ENCODE peak calls at places on chromosome 22, in four cellular contexts. V is AG09309, K is uterus, F is brain microvascular endothelial cell. C is an unnamed sample.

GRCh38 chr22:43993072-43993760 is 30.9 kb upstream of the PARVB start:
- DNase-seq in F (peak), V (no peak), K (peak), C (peak)

GRCh38 chr22:19168088-19168890 is 10.2 kb downstream of the SLC25A1 start:
- DNase-seq in V (no peak), K (no peak), F (no peak), C (no peak)

GRCh38 chr22:36352775-36353507 is 34.8 kb downstream of the MYH9 start:
- DNase-seq in V (no peak), K (no peak), F (peak), C (no peak)

GRCh38 chr22:18048441-18048898 is 24.1 kb upstream of the MICAL3 start:
- DNase-seq in K (peak), V (no peak), F (peak), C (no peak)

GRCh38 chr22:32574397-32574796 is 99.8 kb downstream of the FBXO7 start:
- DNase-seq in K (no peak), F (no peak), V (no peak), C (no peak)

GRCh38 chr22:21447694-21448402 is 19.3 kb upstream of the TMEM191C start:
- DNase-seq in V (no peak), K (no peak), F (no peak), C (no peak)

GRCh38 chr22:29308791-29309262 is 2.4 kb downstream of the GAS2L1 start:
- DNase-seq in K (no peak), F (peak), V (peak), C (no peak)

GRCh38 chr22:47053013-47053864 is 290.8 kb downstream of the TBC1D22A start:
- DNase-seq in K (no peak), V (no peak), F (no peak), C (no peak)

GRCh38 chr22:47002692-47003091 is 240.2 kb downstream of the TBC1D22A start:
- DNase-seq in F (no peak), K (no peak), V (no peak), C (no peak)

GRCh38 chr22:29299136-29299900 is 7.1 kb upstream of the GAS2L1 start:
- DNase-seq in F (no peak), V (no peak), K (no peak), C (no peak)

GRCh38 chr22:43375951-43376455 is 32.8 kb upstream of the SCUBE1 start:
- DNase-seq in K (no peak), F (peak), V (no peak), C (no peak)

GRCh38 chr22:43446037-43446803 is 34.4 kb downstream of the MPPED1 start:
- DNase-seq in V (no peak), F (no peak), K (peak), C (no peak)

GRCh38 chr22:45240137-45240809 is 421 bp downstream of the KIAA0930 start:
- DNase-seq in K (no peak), V (no peak), F (no peak), C (no peak)

GRCh38 chr22:36369922-36370781 is 17.6 kb downstream of the MYH9 start:
- DNase-seq in K (no peak), F (no peak), V (no peak), C (peak)

GRCh38 chr22:19287889-19288288 is 3.6 kb downstream of the CLTCL1 start:
- DNase-seq in K (no peak), V (peak), F (peak), C (no peak)

GRCh38 chr22:31977141-31977781 is 32.9 kb downstream of the YWHAH start:
- DNase-seq in V (no peak), K (peak), F (peak), C (peak)

GRCh38 chr22:31526275-31526674 is 29.9 kb downstream of the SFI1 start:
- DNase-seq in F (no peak), V (no peak), K (no peak), C (no peak)

GRCh38 chr22:26314171-26314570 is 114.9 kb upstream of the ASPHD2 start:
- DNase-seq in K (no peak), V (no peak), F (no peak), C (no peak)

GRCh38 chr22:17945851-17946690 is 78.3 kb downstream of the MICAL3 start:
- DNase-seq in V (no peak), K (no peak), F (no peak), C (no peak)

GRCh38 chr22:41526802-41527799 is 17.2 kb downstream of the POLR3H start:
- DNase-seq in K (peak), F (no peak), V (no peak), C (no peak)

GRCh38 chr22:46815896-46816721 is 53.7 kb downstream of the TBC1D22A start:
- DNase-seq in F (no peak), V (no peak), K (peak), C (no peak)

GRCh38 chr22:36540867-36541642 is 12.1 kb upstream of the EIF3D start:
- DNase-seq in V (no peak), F (no peak), K (no peak), C (no peak)

GRCh38 chr22:28882545-28882877 is 861 bp upstream of the ZNRF3 start:
- DNase-seq in V (no peak), F (no peak), K (no peak), C (no peak)

GRCh38 chr22:41952713-41953112 is 763 bp downstream of the SMIM45 start:
- DNase-seq in K (no peak), V (no peak), F (no peak), C (no peak)

GRCh38 chr22:49754674-49755590 is 72.7 kb downstream of the BRD1 start:
- DNase-seq in V (no peak), F (no peak), K (no peak), C (no peak)

GRCh38 chr22:47778160-47778658 is 1015.8 kb downstream of the TBC1D22A start:
- DNase-seq in F (no peak), V (no peak), K (no peak), C (no peak)

GRCh38 chr22:35310556-35311550 is 11.2 kb downstream of the TOM1 start:
- DNase-seq in V (no peak), F (no peak), K (no peak), C (no peak)
- TF ChIP-seq CTCF in V (no peak), F (no peak), K (no peak), C (no peak)

DNA sequence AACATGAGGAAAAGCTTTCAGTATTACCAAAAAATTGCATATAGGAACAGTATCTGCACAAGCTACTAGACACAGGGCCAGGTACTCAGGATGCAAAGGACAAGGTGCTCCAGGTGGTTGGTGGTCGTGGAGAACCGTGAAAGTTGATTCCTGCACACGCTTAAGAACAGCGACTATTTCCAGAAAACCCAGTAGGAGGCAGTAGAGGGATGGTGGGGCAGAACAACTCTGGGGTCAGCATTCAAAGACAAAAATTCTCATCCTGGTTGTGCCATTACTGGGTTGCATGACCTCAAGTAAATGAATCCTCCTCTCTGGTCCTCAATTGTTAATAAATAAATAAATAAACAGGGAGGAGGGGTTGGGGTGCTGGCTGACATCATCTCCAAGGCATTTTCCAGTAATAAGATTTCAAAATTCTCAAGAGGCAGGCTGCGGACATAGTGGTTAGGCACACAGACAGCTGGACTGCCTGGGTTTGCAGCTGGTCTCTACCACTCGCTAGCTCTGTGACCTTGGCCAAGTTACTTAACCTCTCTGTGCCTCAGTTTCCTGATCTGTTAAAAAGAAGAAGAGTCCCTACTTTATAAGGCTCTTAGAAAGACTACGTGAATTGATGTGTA is 89.6 kb downstream of the ISX start:
- DNase-seq in V (no peak), K (no peak), F (no peak), C (no peak)
- TF ChIP-seq CTCF in V (peak), K (no peak), F (no peak), C (no peak)

GRCh38 chr22:38190581-38190980 is 9.0 kb upstream of the PLA2G6 start:
- DNase-seq in F (no peak), K (no peak), V (no peak), C (no peak)

GRCh38 chr22:38193580-38193979 is 8.2 kb upstream of the MAFF start:
- DNase-seq in K (no peak), F (no peak), V (no peak), C (no peak)

GRCh38 chr22:38191115-38191514 is 9.5 kb upstream of the PLA2G6 start:
- DNase-seq in F (no peak), V (no peak), K (no peak), C (no peak)

GRCh38 chr22:38191746-38192474 is 9.9 kb upstream of the MAFF start:
- DNase-seq in F (no peak), V (no peak), K (no peak), C (no peak)

DNA sequence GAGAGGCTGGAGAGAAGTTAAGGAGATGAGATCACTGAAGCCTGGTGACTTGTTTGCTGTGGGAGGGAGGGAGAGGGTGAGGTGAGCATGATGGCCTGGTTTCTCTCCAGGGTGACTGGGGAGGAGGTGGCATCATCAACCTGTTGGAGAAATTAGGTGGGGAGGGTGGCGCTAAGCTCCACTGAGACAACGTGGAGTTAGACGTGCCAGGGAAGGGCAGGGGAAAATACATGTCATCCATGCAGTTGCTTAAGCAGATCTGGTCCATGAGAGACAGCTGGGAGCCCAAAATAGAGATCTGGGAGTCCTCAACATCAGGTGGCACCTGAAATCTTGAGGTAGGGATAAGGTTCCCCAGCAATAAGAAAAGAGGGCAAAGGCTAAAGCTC is 9.3 kb upstream of the MAFF start:
- DNase-seq in K (no peak), F (no peak), V (no peak), C (no peak)
- TF ChIP-seq CTCF in K (no peak), F (no peak), V (no peak), C (no peak)

DNA sequence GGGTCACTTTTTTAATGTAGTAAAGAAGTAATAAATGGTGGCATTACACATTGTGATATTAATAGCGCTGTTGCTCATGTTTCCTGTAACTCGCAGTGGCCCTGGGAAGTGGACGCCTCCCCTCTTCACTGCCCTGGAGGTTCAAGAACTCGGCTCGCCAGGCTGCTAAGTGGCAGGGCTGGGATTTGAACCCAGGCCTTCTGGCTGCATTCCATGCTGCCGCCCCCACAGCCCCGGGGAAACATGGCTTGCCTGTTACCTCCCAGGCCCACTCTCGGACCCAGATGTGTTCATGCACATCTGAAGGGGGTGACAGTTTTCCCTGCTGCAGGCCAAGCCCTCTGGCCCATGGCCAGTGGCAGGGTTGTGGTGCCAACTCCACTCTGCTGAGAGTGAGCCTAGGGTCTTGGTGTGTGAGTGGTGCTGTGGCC is 25.0 kb upstream of the MGAT3 start:
- DNase-seq in F (peak), V (peak), K (no peak), C (no peak)
- TF ChIP-seq CTCF in F (no peak), V (no peak), K (no peak), C (no peak)

GRCh38 chr22:22753526-22754267 is 109.3 kb downstream of the GGTLC2 start:
- DNase-seq in V (no peak), F (peak), K (no peak), C (peak)
- TF ChIP-seq CTCF in V (peak), F (peak), K (peak), C (peak)

GRCh38 chr22:30439226-30439625 is 13.7 kb downstream of the MTFP1 start:
- DNase-seq in V (no peak), F (no peak), K (no peak), C (no peak)
- TF ChIP-seq CTCF in V (no peak), F (no peak), K (no peak), C (no peak)